ENCODE peak calls at places on chromosomes 3 and 15, in six cellular contexts. H, L, Y, O, A and N are unnamed samples.
A peak's percentile ranks its signal among the peaks of the same experiment; 100 is the strongest.

GRCh38 chr3:141335531-141336042 is 32.7 kb upstream of the ZBTB38 start:
- DNase-seq in H (peak; percentile 34), L (no peak), Y (no peak), O (no peak), A (no peak), N (no peak)

GRCh38 chr3:132289311-132289710 is 27.9 kb upstream of the ACP3 start:
- DNase-seq in H (no peak), L (no peak), Y (no peak), O (no peak), A (no peak), N (no peak)

GRCh38 chr3:17825298-17825697 is 82.9 kb upstream of the TBC1D5 start:
- DNase-seq in H (no peak), L (no peak), Y (no peak), O (no peak), A (no peak), N (no peak)

GRCh38 chr3:52240059-52240885 is 1.3 kb upstream of the TWF2 start:
- DNase-seq in H (peak; percentile 97), L (no peak), Y (no peak), O (no peak), A (peak; percentile 69), N (no peak)

GRCh38 chr15:67331676-67332075 is 77.1 kb downstream of the IQCH start:
- DNase-seq in H (peak; percentile 62), L (no peak), Y (no peak), O (no peak), A (no peak), N (no peak)

GRCh38 chr3:40968666-40969065 is 230.6 kb upstream of the CTNNB1 start:
- DNase-seq in H (no peak), L (no peak), Y (no peak), O (no peak), A (no peak), N (no peak)

GRCh38 chr15:28112101-28112760 is 13.1 kb upstream of the OCA2 start:
- DNase-seq in H (no peak), L (no peak), Y (no peak), O (no peak), A (no peak), N (no peak)

GRCh38 chr3:190825389-190826016 is 37.0 kb downstream of the GMNC start:
- DNase-seq in H (peak; percentile 0), L (no peak), Y (no peak), O (no peak), A (no peak), N (no peak)